ENCODE peak calls at places on chromosomes 3 and 15, in ten cellular contexts. J is breast epithelium, M is IMR-90, O is body of pancreas, W is ovary, Q is sigmoid colon, C is transverse colon, Y is suprapubic skin, E is heart left ventricle, H is tibial nerve. K is an unnamed sample.

GRCh38 chr3:142239421-142239820 is 14.0 kb upstream of the GK5 start:
- DNase-seq in O (no peak), J (no peak), H (no peak), M (no peak), C (no peak), Y (no peak), E (no peak), Q (no peak), W (no peak), K (no peak)

GRCh38 chr3:28077566-28077965 is 163.9 kb upstream of the CMC1 start:
- DNase-seq in E (no peak), Y (no peak), H (no peak), O (peak; percentile 34), Q (no peak), J (no peak), W (no peak), C (no peak), M (peak; percentile 5), K (peak; percentile 6)

GRCh38 chr3:44109997-44110396 is 131.7 kb upstream of the TOPAZ1 start:
- DNase-seq in E (no peak), C (no peak), J (no peak), H (no peak), W (no peak), Y (no peak), M (no peak), Q (no peak), O (no peak), K (no peak)

GRCh38 chr3:195151866-195152526 is 119.0 kb downstream of the XXYLT1 start:
- DNase-seq in H (no peak), M (peak; percentile 92), J (no peak), Q (no peak), E (peak; percentile 34), C (no peak), O (no peak), W (no peak), Y (no peak), K (peak; percentile 72)

GRCh38 chr3:178804606-178805005 is 267.0 kb downstream of the ZMAT3 start:
- DNase-seq in O (no peak), E (no peak), W (no peak), Q (no peak), H (no peak), C (no peak), M (no peak), J (no peak), Y (no peak), K (no peak)

GRCh38 chr15:30859091-30859874 is 44.4 kb upstream of the FAN1 start:
- DNase-seq in O (no peak), J (no peak), Y (no peak), H (no peak), W (no peak), E (no peak), Q (no peak), C (no peak), M (peak; percentile 29), K (peak; percentile 8)

GRCh38 chr3:88307666-88308065 is 157.9 kb downstream of the C3orf38 start:
- DNase-seq in O (no peak), Y (no peak), Q (no peak), J (no peak), M (no peak), W (no peak), E (no peak), C (no peak), H (no peak), K (no peak)

GRCh38 chr3:70982274-70982673 is 601.3 kb downstream of the FOXP1 start:
- DNase-seq in Y (no peak), M (no peak), J (no peak), W (no peak), H (no peak), Q (no peak), O (no peak), C (no peak), E (no peak), K (no peak)

GRCh38 chr3:150286390-150287147 is 121.5 kb upstream of the TSC22D2 start:
- DNase-seq in C (no peak), M (peak; percentile 51), Y (no peak), H (no peak), W (no peak), J (no peak), Q (no peak), E (no peak), O (peak; percentile 33), K (no peak)

GRCh38 chr3:47010050-47010712 is 30.7 kb downstream of the NBEAL2 start:
- DNase-seq in Y (peak; percentile 73), J (peak; percentile 49), C (peak; percentile 11), M (no peak), E (no peak), Q (peak; percentile 76), O (no peak), W (peak; percentile 35), H (no peak), K (no peak)

GRCh38 chr3:127157181-127157828 is 35.6 kb upstream of the PRR23E start:
- DNase-seq in Y (peak; percentile 49), E (no peak), H (no peak), M (no peak), J (peak; percentile 45), C (peak; percentile 24), W (no peak), Q (no peak), O (no peak), K (no peak)

GRCh38 chr15:61282661-61283060 is 53.6 kb upstream of the RORA start:
- DNase-seq in H (no peak), C (no peak), E (no peak), Y (no peak), M (no peak), Q (no peak), O (no peak), W (no peak), J (no peak), K (no peak)

GRCh38 chr3:48663489-48664312 is 1.0 kb upstream of the CELSR3 start:
- DNase-seq in H (peak; percentile 88), M (peak; percentile 99), J (peak; percentile 94), Q (peak; percentile 91), O (peak; percentile 90), C (peak; percentile 97), E (peak; percentile 92), W (peak; percentile 86), Y (peak; percentile 93), K (peak; percentile 99)

GRCh38 chr3:45640724-45641361 is 46.3 kb downstream of the LIMD1 start:
- DNase-seq in J (no peak), Q (no peak), W (no peak), Y (no peak), M (no peak), O (peak; percentile 54), E (no peak), C (no peak), H (no peak), K (no peak)

GRCh38 chr15:99251436-99251821 is at the start of gene LRRC28:
- DNase-seq in O (no peak), J (no peak), M (no peak), C (no peak), E (no peak), W (no peak), Q (no peak), H (no peak), Y (no peak), K (peak; percentile 53)
- TF ChIP-seq POLR2A in O (peak; percentile 86), J (no peak), M (no peak), C (peak; percentile 84), E (peak; percentile 84), W (peak; percentile 8), Q (peak; percentile 57), H (no peak), Y (no peak), K (peak; percentile 83)

GRCh38 chr3:63689285-63689684 is 36.8 kb downstream of the SNTN start:
- DNase-seq in W (no peak), Q (no peak), Y (no peak), O (no peak), H (no peak), C (no peak), M (no peak), J (no peak), E (no peak), K (no peak)

GRCh38 chr3:63679181-63679580 is 26.7 kb downstream of the SNTN start:
- DNase-seq in M (no peak), Y (no peak), C (no peak), H (no peak), W (no peak), J (no peak), Q (no peak), O (no peak), E (no peak), K (no peak)

GRCh38 chr3:63687569-63688233 is 35.2 kb downstream of the SNTN start:
- DNase-seq in Y (no peak), O (no peak), E (no peak), Q (no peak), M (no peak), J (no peak), C (no peak), H (no peak), W (no peak), K (no peak)

GRCh38 chr3:63685340-63685739 is 32.9 kb downstream of the SNTN start:
- DNase-seq in H (no peak), W (no peak), E (no peak), O (no peak), Y (no peak), C (no peak), M (no peak), Q (no peak), J (no peak), K (no peak)

DNA sequence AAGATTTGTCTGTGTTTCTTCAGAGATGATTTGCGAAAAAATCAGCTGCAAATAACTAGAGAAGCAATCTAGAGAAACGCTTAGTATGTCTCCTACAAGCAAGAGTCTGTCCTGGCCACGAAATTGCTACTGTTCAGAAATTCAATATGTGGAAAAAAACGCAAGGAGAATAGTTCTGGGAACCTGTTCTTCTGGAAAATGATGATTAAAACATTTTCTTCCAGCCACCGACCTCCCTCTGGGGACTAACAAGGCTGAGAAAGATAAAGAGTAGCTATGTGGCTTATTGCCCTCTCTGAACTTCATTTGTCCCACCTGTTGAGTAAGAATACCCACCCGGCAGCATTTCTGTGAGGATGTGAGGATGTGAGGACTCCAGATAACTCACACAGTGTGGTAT is 31.6 kb downstream of the SNTN start:
- DNase-seq in W (no peak), Q (no peak), O (no peak), C (no peak), E (no peak), M (no peak), H (no peak), J (no peak), Y (no peak), K (no peak)
- TF ChIP-seq POLR2A in W (no peak), Q (no peak), O (no peak), C (no peak), E (no peak), M (no peak), H (no peak), J (no peak), Y (no peak), K (no peak)

GRCh38 chr15:66704783-66705113 is 2.7 kb downstream of the SMAD6 start:
- DNase-seq in Y (no peak), M (no peak), W (no peak), J (no peak), O (no peak), H (no peak), E (no peak), Q (no peak), C (peak; percentile 60), K (no peak)
- TF ChIP-seq POLR2A in Y (no peak), M (no peak), W (no peak), J (no peak), O (no peak), H (no peak), E (no peak), Q (no peak), C (peak; percentile 30), K (no peak)

DNA sequence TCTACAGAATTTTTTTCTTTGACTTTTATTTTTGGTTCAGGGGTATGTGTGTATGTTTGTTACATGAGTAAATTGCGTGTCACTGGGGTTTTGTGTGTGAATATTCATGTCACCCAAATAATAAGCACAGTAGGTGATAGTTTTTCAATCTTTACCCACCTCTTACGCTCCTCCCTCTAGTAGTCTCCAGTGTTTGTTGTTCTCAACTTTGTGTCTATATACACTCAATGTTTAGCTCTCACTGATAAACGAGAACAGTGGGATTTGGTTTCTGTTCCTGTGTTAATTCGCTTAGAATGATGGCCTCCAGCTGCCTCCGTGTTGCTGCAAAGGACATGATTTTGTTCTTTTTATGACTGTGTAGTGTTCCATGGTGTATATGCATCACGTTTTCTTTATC is 54.4 kb downstream of the MEF2A start:
- DNase-seq in E (no peak), M (no peak), J (no peak), Y (no peak), O (no peak), C (no peak), W (no peak), H (no peak), Q (no peak), K (no peak)
- TF ChIP-seq POLR2A in E (no peak), M (no peak), J (no peak), Y (no peak), O (no peak), C (no peak), W (no peak), H (no peak), Q (no peak), K (no peak)

K was measured in H54.